ENCODE peak calls at places on chromosomes 12 and 14, in four cellular contexts. One of them, this sample, is unnamed.
A peak's percentile ranks its signal among the peaks of the same experiment; 100 is the strongest.

GRCh38 chr12:107225626-107226025 is 132.3 kb upstream of the CRY1 start:
- DNase-seq in tibial nerve: no peak
- DNase-seq in amygdala: no peak
- DNase-seq in AML-193: no peak
- DNase-seq in this sample: no peak

GRCh38 chr12:85894653-85895052 is 20.6 kb downstream of the NTS start:
- DNase-seq in AML-193: no peak
- DNase-seq in tibial nerve: no peak
- DNase-seq in amygdala: no peak
- DNase-seq in this sample: no peak

GRCh38 chr14:44151120-44151519 is 356.0 kb downstream of the FSCB start:
- DNase-seq in tibial nerve: no peak
- DNase-seq in AML-193: no peak
- DNase-seq in amygdala: no peak
- DNase-seq in this sample: no peak

GRCh38 chr12:4275869-4276253 is 2.3 kb downstream of the CCND2 start:
- DNase-seq in AML-193: no peak
- DNase-seq in tibial nerve: no peak
- DNase-seq in amygdala: no peak
- DNase-seq in this sample: no peak

GRCh38 chr12:46354111-46354798 is 18.3 kb downstream of the SLC38A2 start:
- DNase-seq in amygdala: no peak
- DNase-seq in tibial nerve: no peak
- DNase-seq in AML-193: peak; percentile 33
- DNase-seq in this sample: no peak

GRCh38 chr12:52183544-52183910 is 8.3 kb downstream of the KRT80 start:
- DNase-seq in AML-193: no peak
- DNase-seq in amygdala: peak; percentile 42
- DNase-seq in tibial nerve: no peak
- DNase-seq in this sample: no peak

GRCh38 chr12:57460457-57461325 is 1.1 kb downstream of the GLI1 start:
- DNase-seq in tibial nerve: no peak
- DNase-seq in amygdala: no peak
- DNase-seq in AML-193: no peak
- DNase-seq in this sample: no peak

GRCh38 chr12:107718606-107719005 is 33.0 kb downstream of the PWP1 start:
- DNase-seq in tibial nerve: no peak
- DNase-seq in amygdala: no peak
- DNase-seq in AML-193: no peak
- DNase-seq in this sample: no peak

GRCh38 chr12:91810531-91810930 is 335.1 kb downstream of the BTG1 start:
- DNase-seq in tibial nerve: no peak
- DNase-seq in AML-193: no peak
- DNase-seq in amygdala: no peak
- DNase-seq in this sample: no peak

GRCh38 chr14:100767003-100767787 is 40.5 kb downstream of the DLK1 start:
- DNase-seq in amygdala: no peak
- DNase-seq in AML-193: no peak
- DNase-seq in tibial nerve: no peak
- DNase-seq in this sample: no peak

GRCh38 chr12:19739195-19739776 is 300.0 kb downstream of the AEBP2 start:
- DNase-seq in AML-193: peak; percentile 58
- DNase-seq in amygdala: peak; percentile 1
- DNase-seq in tibial nerve: no peak
- DNase-seq in this sample: no peak

GRCh38 chr12:66693901-66694513 is 15.1 kb upstream of the GRIP1 start:
- DNase-seq in tibial nerve: no peak
- DNase-seq in amygdala: no peak
- DNase-seq in AML-193: peak; percentile 72
- DNase-seq in this sample: peak; percentile 2

GRCh38 chr12:119659289-119659897 is 8.5 kb upstream of the PRKAB1 start:
- DNase-seq in tibial nerve: no peak
- DNase-seq in AML-193: peak; percentile 49
- DNase-seq in amygdala: no peak
- DNase-seq in this sample: no peak

GRCh38 chr14:101113108-101113612 is 209.6 kb upstream of the RTL1 start:
- DNase-seq in amygdala: no peak
- DNase-seq in tibial nerve: no peak
- DNase-seq in AML-193: no peak
- DNase-seq in this sample: no peak

GRCh38 chr12:46387697-46388096 is 15.1 kb upstream of the SLC38A2 start:
- DNase-seq in tibial nerve: no peak
- DNase-seq in AML-193: no peak
- DNase-seq in amygdala: no peak
- DNase-seq in this sample: no peak

GRCh38 chr14:53306926-53307325 is 153.8 kb upstream of the DDHD1 start:
- DNase-seq in amygdala: peak; percentile 89
- DNase-seq in AML-193: no peak
- DNase-seq in tibial nerve: no peak
- DNase-seq in this sample: peak; percentile 67

GRCh38 chr12:71594214-71594948 is 69.3 kb downstream of the ZFC3H1 start:
- DNase-seq in amygdala: no peak
- DNase-seq in AML-193: no peak
- DNase-seq in tibial nerve: no peak
- DNase-seq in this sample: no peak

GRCh38 chr14:61566537-61567225 is 128.6 kb upstream of the HIF1A start:
- DNase-seq in tibial nerve: no peak
- DNase-seq in amygdala: no peak
- DNase-seq in AML-193: no peak
- DNase-seq in this sample: no peak

GRCh38 chr12:56097738-56098137 is 6.6 kb upstream of the PA2G4 start:
- DNase-seq in tibial nerve: no peak
- DNase-seq in amygdala: no peak
- DNase-seq in AML-193: no peak
- DNase-seq in this sample: no peak

GRCh38 chr14:95361373-95362179 is 41.9 kb upstream of the CLMN start:
- DNase-seq in tibial nerve: no peak
- DNase-seq in AML-193: no peak
- DNase-seq in amygdala: no peak
- DNase-seq in this sample: peak; percentile 6

GRCh38 chr12:3553221-3553620 is 62.2 kb downstream of the PRMT8 start:
- DNase-seq in amygdala: no peak
- DNase-seq in AML-193: no peak
- DNase-seq in tibial nerve: no peak
- DNase-seq in this sample: no peak

GRCh38 chr12:65162609-65163008 is 6.8 kb upstream of the LEMD3 start:
- DNase-seq in amygdala: no peak
- DNase-seq in tibial nerve: no peak
- DNase-seq in AML-193: no peak
- DNase-seq in this sample: no peak

GRCh38 chr12:114903394-114903748 is 219.4 kb upstream of the TBX3 start:
- DNase-seq in amygdala: no peak
- DNase-seq in AML-193: no peak
- DNase-seq in tibial nerve: no peak
- DNase-seq in this sample: no peak

GRCh38 chr12:82627799-82628198 is 58.9 kb upstream of the TMTC2 start:
- DNase-seq in amygdala: no peak
- DNase-seq in AML-193: no peak
- DNase-seq in tibial nerve: no peak
- DNase-seq in this sample: no peak

GRCh38 chr14:21078287-21078686 is 8.2 kb downstream of the ARHGEF40 start:
- DNase-seq in amygdala: peak; percentile 25
- DNase-seq in AML-193: no peak
- DNase-seq in tibial nerve: no peak
- DNase-seq in this sample: peak; percentile 39